ENCODE peak calls at places on chromosome 10, in seven cellular contexts. J, X, W, V, Q, Z and A are unnamed samples.

GRCh38 chr10:22742678-22743077 is 28.3 kb upstream of the PIP4K2A start:
- DNase-seq in J (no peak), X (no peak), W (no peak), V (no peak), Q (no peak), Z (no peak), A (no peak)

GRCh38 chr10:51718804-51719291 is 19.5 kb upstream of the CSTF2T start:
- DNase-seq in J (no peak), X (peak; percentile 92), W (no peak), V (no peak), Q (no peak), Z (no peak), A (no peak)

GRCh38 chr10:9222917-9223316 is 1168.4 kb downstream of the GATA3 start:
- DNase-seq in J (no peak), X (no peak), W (no peak), V (no peak), Q (no peak), Z (no peak), A (no peak)

GRCh38 chr10:69629897-69630650 is at the start of gene FAM241B:
- DNase-seq in J (no peak), X (peak; percentile 5), W (peak; percentile 90), V (peak; percentile 80), Q (peak; percentile 79), Z (peak; percentile 86), A (peak; percentile 91)

GRCh38 chr10:119383174-119383856 is 159.2 kb downstream of the RGS10 start:
- DNase-seq in J (no peak), X (no peak), W (no peak), V (no peak), Q (no peak), Z (no peak), A (no peak)

GRCh38 chr10:90912854-90913479 is 7.9 kb downstream of the ANKRD1 start:
- DNase-seq in J (no peak), X (no peak), W (no peak), V (no peak), Q (no peak), Z (no peak), A (no peak)

GRCh38 chr10:112782176-112782907 is 167.7 kb upstream of the TCF7L2 start:
- DNase-seq in J (no peak), X (no peak), W (no peak), V (peak; percentile 95), Q (no peak), Z (peak; percentile 65), A (no peak)

GRCh38 chr10:15211464-15211979 is 43.0 kb upstream of the NMT2 start:
- DNase-seq in J (no peak), X (peak; percentile 93), W (no peak), V (no peak), Q (no peak), Z (no peak), A (no peak)

GRCh38 chr10:94397549-94398370 is 4.6 kb upstream of the TBC1D12 start:
- DNase-seq in J (no peak), X (peak; percentile 35), W (no peak), V (no peak), Q (no peak), Z (no peak), A (no peak)

GRCh38 chr10:3401491-3401938 is 228.9 kb upstream of the PITRM1 start:
- DNase-seq in J (no peak), X (peak; percentile 75), W (no peak), V (no peak), Q (no peak), Z (no peak), A (no peak)

GRCh38 chr10:6221971-6222751 is 19.4 kb downstream of the PFKFB3 start:
- DNase-seq in J (no peak), X (peak; percentile 29), W (no peak), V (no peak), Q (peak; percentile 43), Z (no peak), A (no peak)

GRCh38 chr10:102814456-102814871 is 22.7 kb downstream of the CYP17A1 start:
- DNase-seq in J (no peak), X (peak; percentile 40), W (no peak), V (no peak), Q (peak; percentile 39), Z (no peak), A (no peak)

GRCh38 chr10:70494966-70495365 is 16.4 kb downstream of the PALD1 start:
- DNase-seq in J (no peak), X (no peak), W (no peak), V (no peak), Q (no peak), Z (peak; percentile 78), A (no peak)

GRCh38 chr10:74432841-74433594 is 282.0 kb downstream of the ADK start:
- DNase-seq in J (no peak), X (peak; percentile 70), W (no peak), V (no peak), Q (no peak), Z (no peak), A (no peak)

GRCh38 chr10:51001587-51001986 is 72.7 kb upstream of the PRKG1 start:
- DNase-seq in J (no peak), X (no peak), W (no peak), V (no peak), Q (no peak), Z (no peak), A (no peak)

GRCh38 chr10:99560277-99561126 is 27.8 kb downstream of the NKX2-3 start:
- DNase-seq in J (peak; percentile 28), X (peak; percentile 47), W (no peak), V (peak; percentile 69), Q (peak; percentile 65), Z (peak; percentile 80), A (no peak)

GRCh38 chr10:119608316-119609155 is 11.8 kb upstream of the TIAL1 start:
- DNase-seq in J (no peak), X (peak; percentile 35), W (peak; percentile 72), V (peak; percentile 79), Q (peak; percentile 61), Z (peak; percentile 73), A (peak; percentile 80)

GRCh38 chr10:1345368-1345767 is 289.2 kb downstream of the WDR37 start:
- DNase-seq in J (no peak), X (no peak), W (no peak), V (no peak), Q (no peak), Z (no peak), A (no peak)

GRCh38 chr10:66215005-66215404 is 710.8 kb upstream of the LRRTM3 start:
- DNase-seq in J (no peak), X (peak; percentile 0), W (no peak), V (no peak), Q (peak; percentile 9), Z (no peak), A (no peak)

GRCh38 chr10:33114451-33114944 is 156.5 kb upstream of the ITGB1 start:
- DNase-seq in J (no peak), X (peak; percentile 67), W (no peak), V (no peak), Q (no peak), Z (no peak), A (no peak)

GRCh38 chr10:130719447-130719752 is 583.2 kb downstream of the GLRX3 start:
- DNase-seq in J (no peak), X (no peak), W (peak; percentile 13), V (no peak), Q (no peak), Z (no peak), A (no peak)
- H3K4me1 ChIP-seq in J (no peaks in the 10 kb centered on the region), X (no peaks in the 10 kb centered on the region), W (no peaks in the 10 kb centered on the region), V (no peaks in the 10 kb centered on the region), Q (no peaks in the 10 kb centered on the region), Z (no peaks in the 10 kb centered on the region), A (no peaks in the 10 kb centered on the region)

GRCh38 chr10:122141821-122142651 is 129.1 kb upstream of the BTBD16 start:
- DNase-seq in J (no peak), X (peak; percentile 63), W (no peak), V (no peak), Q (peak; percentile 39), Z (no peak), A (no peak)
- H3K4me3 ChIP-seq in J (no peak overlapping the region), X (no peak overlapping the region), W (no peak overlapping the region), V (no peak overlapping the region), Q (no peak overlapping the region), Z (no peak overlapping the region), A (no peak overlapping the region)

GRCh38 chr10:116627386-116627933 is 6.7 kb downstream of the PNLIPRP2 start:
- DNase-seq in J (no peak), X (no peak), W (no peak), V (no peak), Q (peak; percentile 25), Z (no peak), A (no peak)
- TF ChIP-seq CTCF in J (peak; percentile 95), X (peak; percentile 31), W (peak; percentile 33), V (peak; percentile 20), Q (no peak), Z (peak; percentile 45), A (peak; percentile 14)

GRCh38 chr10:123180691-123181090 is 26.5 kb downstream of the BUB3 start:
- DNase-seq in J (no peak), X (no peak), W (no peak), V (no peak), Q (no peak), Z (no peak), A (no peak)
- H3K4me1 ChIP-seq in J (no peaks in the 10 kb centered on the region), X (no peaks in the 10 kb centered on the region), W (no peaks in the 10 kb centered on the region), V (no peaks in the 10 kb centered on the region), Q (no peaks in the 10 kb centered on the region), Z (no peaks in the 10 kb centered on the region), A (no peaks in the 10 kb centered on the region)

GRCh38 chr10:83165164-83165563 is 974.1 kb upstream of the GHITM start:
- DNase-seq in J (no peak), X (no peak), W (no peak), V (no peak), Q (peak; percentile 27), Z (no peak), A (no peak)
- H3K4me3 ChIP-seq in J (no peak overlapping the region), X (no peak overlapping the region), W (no peak overlapping the region), V (no peak overlapping the region), Q (peak overlapping the region; percentile 17), Z (no peak overlapping the region), A (no peak overlapping the region)

DNA sequence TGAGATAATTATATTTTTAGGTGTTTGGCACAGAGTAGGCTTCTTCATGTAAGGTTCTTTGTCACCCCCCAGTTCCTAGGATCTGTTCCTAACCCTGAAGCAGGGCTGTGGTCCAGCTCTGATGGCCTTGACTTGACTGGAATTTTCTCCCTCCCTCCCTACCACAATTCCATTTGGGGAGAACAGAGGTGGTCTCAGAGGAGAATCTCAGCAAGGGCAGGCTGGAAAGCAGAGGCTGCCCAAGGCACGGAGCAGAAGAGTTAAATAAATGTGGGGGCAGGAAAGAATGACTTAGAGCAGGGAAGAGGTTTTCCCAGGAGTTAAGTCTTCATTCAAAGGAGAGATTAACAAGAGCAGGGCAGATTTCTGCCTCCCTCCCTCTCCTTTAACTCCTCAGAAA is 78.9 kb downstream of the ARHGAP22 start:
- DNase-seq in J (no peak), X (no peak), W (no peak), V (no peak), Q (no peak), Z (peak; percentile 10), A (no peak)
- TF ChIP-seq CTCF in J (no peak), X (no peak), W (no peak), V (no peak), Q (no peak), Z (no peak), A (no peak)

GRCh38 chr10:88944813-88945212 is 7.8 kb downstream of the ACTA2 start:
- DNase-seq in J (no peak), X (no peak), W (no peak), V (no peak), Q (no peak), Z (no peak), A (no peak)
- H3K4me1 ChIP-seq in J (no peaks in the 10 kb centered on the region), X (peaks cover 5% of the 10 kb centered on the region), W (no peaks in the 10 kb centered on the region), V (peaks cover 82% of the 10 kb centered on the region), Q (no peaks in the 10 kb centered on the region), Z (no peaks in the 10 kb centered on the region), A (no peaks in the 10 kb centered on the region)